ENCODE peak calls at places on chromosomes 3 and 15, in four cellular contexts. M is activated B cell treated with CpG ODN at 0.5 μM for 24 hours, V is fibroblast of the aortic adventitia, Q is cardiac muscle cell. S is an unnamed sample.

GRCh38 chr15:90035095-90035834 is 34.1 kb downstream of the ZNF710 start:
- DNase-seq in Q (no peak), M (no peak), V (peak), S (no peak)

GRCh38 chr3:151639096-151639740 is 94.5 kb upstream of the AADACL2 start:
- DNase-seq in M (no peak), V (peak), Q (no peak), S (no peak)

GRCh38 chr3:141287326-141287725 is 55.7 kb downstream of the PXYLP1 start:
- DNase-seq in M (no peak), Q (no peak), V (no peak), S (no peak)

GRCh38 chr15:97648728-97649127 is 311.8 kb upstream of the ARRDC4 start:
- DNase-seq in M (no peak), Q (no peak), V (no peak), S (no peak)

GRCh38 chr3:94303897-94304296 is 241.0 kb downstream of the NSUN3 start:
- DNase-seq in V (peak), Q (peak), M (no peak), S (no peak)

GRCh38 chr15:47715402-47715801 is 1.9 kb upstream of the SEMA6D start:
- DNase-seq in V (no peak), M (no peak), Q (no peak), S (no peak)

GRCh38 chr15:78642341-78642740 is 1.3 kb upstream of the CHRNB4 start:
- DNase-seq in V (no peak), Q (no peak), M (no peak), S (no peak)

GRCh38 chr3:17194116-17194515 is 309.4 kb downstream of the PLCL2 start:
- DNase-seq in V (no peak), Q (no peak), M (no peak), S (no peak)

GRCh38 chr3:42711491-42712343 is 9.1 kb upstream of the HHATL start:
- DNase-seq in M (peak), V (no peak), Q (no peak), S (no peak)

GRCh38 chr3:64167346-64167745 is 57.9 kb downstream of the PRICKLE2 start:
- DNase-seq in V (peak), M (no peak), Q (no peak), S (no peak)

GRCh38 chr15:73633991-73634495 is 854 bp upstream of the NPTN start:
- DNase-seq in V (peak), Q (no peak), M (no peak), S (no peak)

GRCh38 chr3:16204751-16205150 is 30.3 kb downstream of the GALNT15 start:
- DNase-seq in V (no peak), Q (no peak), M (no peak), S (no peak)

GRCh38 chr3:72628065-72628464 is 220.2 kb downstream of the SHQ1 start:
- DNase-seq in V (no peak), Q (no peak), M (no peak), S (no peak)

GRCh38 chr3:193857996-193858395 is 265.0 kb downstream of the OPA1 start:
- DNase-seq in Q (no peak), M (no peak), V (peak), S (no peak)

GRCh38 chr15:69976366-69976994 is 121.2 kb downstream of the TLE3 start:
- DNase-seq in Q (peak), V (peak), M (no peak), S (peak)

GRCh38 chr3:193914602-193915001 is 221.3 kb upstream of the HES1 start:
- DNase-seq in M (no peak), V (no peak), Q (no peak), S (no peak)

GRCh38 chr3:179081885-179082284 is 10.3 kb upstream of the ZMAT3 start:
- DNase-seq in Q (no peak), M (no peak), V (no peak), S (no peak)

GRCh38 chr3:190000187-190000860 is 120.4 kb downstream of the P3H2 start:
- DNase-seq in Q (no peak), M (no peak), V (no peak), S (no peak)

GRCh38 chr3:68428495-68428894 is 503.9 kb downstream of the TAFA4 start:
- DNase-seq in Q (no peak), V (no peak), M (no peak), S (no peak)

GRCh38 chr3:48739955-48740823 is 23.2 kb upstream of the IP6K2 start:
- DNase-seq in Q (peak), M (peak), V (peak), S (peak)

GRCh38 chr3:30795176-30795575 is 99.3 kb downstream of the GADL1 start:
- DNase-seq in Q (no peak), V (no peak), M (no peak), S (no peak)

GRCh38 chr3:53160335-53160659 is 712 bp upstream of the PRKCD start:
- DNase-seq in Q (no peak), V (no peak), M (no peak), S (no peak)

GRCh38 chr3:53159415-53160135 is 1.4 kb upstream of the PRKCD start:
- DNase-seq in V (peak), Q (no peak), M (no peak), S (peak)

GRCh38 chr3:53161820-53162671 is 1.0 kb downstream of the PRKCD start:
- DNase-seq in M (peak), V (peak), Q (peak), S (peak)

GRCh38 chr3:53161345-53161819 is 373 bp downstream of the PRKCD start:
- DNase-seq in Q (peak), M (no peak), V (no peak), S (no peak)

DNA sequence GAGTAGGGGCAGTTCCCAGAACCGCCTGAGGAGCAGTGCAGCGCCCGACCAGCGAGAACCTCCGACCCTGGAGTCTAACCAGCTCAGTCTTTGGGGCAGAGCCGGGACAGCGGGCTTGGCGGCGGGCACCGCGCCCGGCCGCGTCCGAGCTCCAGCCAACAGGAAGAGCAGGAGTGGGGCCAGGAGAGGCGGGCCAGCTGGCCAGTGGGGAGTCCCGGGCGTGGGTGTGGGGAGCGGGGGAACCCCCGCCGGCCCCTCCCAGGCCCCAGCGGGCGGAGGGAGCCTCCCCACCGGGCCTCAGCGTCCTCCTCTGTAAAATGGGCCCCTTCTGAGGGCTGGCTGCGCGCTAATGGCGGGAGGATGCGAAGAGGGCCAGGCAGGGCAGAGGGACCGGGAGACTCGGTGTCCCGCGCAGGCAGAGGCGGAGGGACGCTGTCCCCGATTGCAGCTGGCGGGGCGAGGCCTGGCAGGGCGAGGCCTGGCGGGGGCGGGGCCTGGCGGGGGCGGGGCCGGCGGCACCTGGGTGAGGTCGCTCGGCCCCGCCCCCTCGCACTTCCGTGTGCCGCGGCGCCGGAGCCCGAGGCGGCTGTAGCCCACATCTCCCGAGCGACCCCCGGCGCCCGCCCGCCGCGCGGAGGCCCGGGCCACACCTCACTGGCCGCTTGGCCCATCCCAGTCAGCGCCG is at the start of gene PRKCD:
- DNase-seq in Q (peak), M (peak), V (peak), S (peak)
- TF ChIP-seq CTCF in Q (peak), M (no peak), V (peak), S (peak)

GRCh38 chr3:24687646-24688045 is 193.0 kb upstream of the THRB start:
- DNase-seq in Q (no peak), M (no peak), V (peak), S (no peak)
- TF ChIP-seq CTCF in Q (no peak), M (no peak), V (no peak), S (no peak)

GRCh38 chr3:39184081-39184967 is 8.1 kb downstream of the XIRP1 start:
- DNase-seq in V (no peak), Q (no peak), M (no peak), S (no peak)

GRCh38 chr3:39185959-39186691 is 6.3 kb downstream of the XIRP1 start:
- DNase-seq in V (no peak), Q (no peak), M (no peak), S (no peak)

GRCh38 chr3:39183231-39184080 is 8.9 kb downstream of the XIRP1 start:
- DNase-seq in V (no peak), Q (no peak), M (no peak), S (no peak)

GRCh38 chr3:39185326-39185958 is 7.0 kb downstream of the XIRP1 start:
- DNase-seq in M (no peak), Q (no peak), V (no peak), S (no peak)

GRCh38 chr3:39184968-39185285 is 7.5 kb downstream of the XIRP1 start:
- DNase-seq in V (no peak), Q (no peak), M (no peak), S (no peak)
- TF ChIP-seq CTCF in V (no peak), Q (no peak), M (no peak), S (no peak)

DNA sequence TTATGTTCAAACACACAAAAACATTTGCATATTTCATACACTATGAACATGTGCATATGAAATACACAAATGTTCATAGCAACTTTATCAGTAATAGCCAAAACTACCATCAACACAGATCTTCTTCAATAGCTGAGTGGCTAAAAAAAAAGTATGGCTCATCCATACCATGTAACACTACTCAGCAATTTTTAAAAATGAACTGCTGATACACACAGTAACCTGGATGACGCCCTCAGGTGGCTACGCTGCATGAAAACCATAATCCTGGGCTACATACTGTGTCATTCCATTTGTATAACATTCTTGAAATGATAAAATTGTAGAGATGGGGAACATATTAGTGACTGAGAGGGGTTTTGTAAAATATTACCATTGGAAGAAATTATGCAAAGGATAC is 243.6 kb downstream of the MAGI1 start:
- DNase-seq in V (no peak), Q (no peak), M (no peak), S (no peak)
- TF ChIP-seq CTCF in V (no peak), Q (no peak), M (no peak), S (no peak)

GRCh38 chr15:67405208-67406191 is 115.4 kb upstream of the C15orf61 start:
- DNase-seq in M (no peak), Q (peak), V (peak), S (no peak)
- TF ChIP-seq CTCF in M (no peak), Q (no peak), V (no peak), S (no peak)

GRCh38 chr3:8635625-8636024 is 9.0 kb downstream of the SSUH2 start:
- DNase-seq in M (no peak), Q (no peak), V (no peak), S (no peak)
- TF ChIP-seq CTCF in M (no peak), Q (no peak), V (no peak), S (peak)

DNA sequence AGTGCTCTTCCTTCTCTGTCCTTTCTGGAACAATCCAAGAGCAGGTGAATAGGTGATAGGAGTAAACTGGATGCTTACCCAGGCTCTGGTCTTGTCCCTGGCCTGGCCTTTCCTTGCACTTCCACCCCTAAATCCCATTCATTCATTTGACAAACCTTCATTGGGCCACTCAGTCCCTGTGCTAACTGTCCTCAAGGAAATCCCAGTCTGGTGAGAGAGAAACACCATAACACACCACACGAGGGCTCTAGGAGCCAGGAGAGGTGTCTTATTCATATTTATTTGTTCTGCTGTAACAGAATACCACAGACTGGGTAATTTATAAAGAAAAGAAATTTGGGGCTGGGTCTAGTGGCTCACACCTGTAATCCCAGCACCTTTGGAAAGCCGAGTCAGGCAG is 22.8 kb downstream of the EFCC1 start:
- DNase-seq in V (no peak), Q (no peak), M (no peak), S (no peak)
- TF ChIP-seq CTCF in V (peak), Q (peak), M (no peak), S (peak)

DNA sequence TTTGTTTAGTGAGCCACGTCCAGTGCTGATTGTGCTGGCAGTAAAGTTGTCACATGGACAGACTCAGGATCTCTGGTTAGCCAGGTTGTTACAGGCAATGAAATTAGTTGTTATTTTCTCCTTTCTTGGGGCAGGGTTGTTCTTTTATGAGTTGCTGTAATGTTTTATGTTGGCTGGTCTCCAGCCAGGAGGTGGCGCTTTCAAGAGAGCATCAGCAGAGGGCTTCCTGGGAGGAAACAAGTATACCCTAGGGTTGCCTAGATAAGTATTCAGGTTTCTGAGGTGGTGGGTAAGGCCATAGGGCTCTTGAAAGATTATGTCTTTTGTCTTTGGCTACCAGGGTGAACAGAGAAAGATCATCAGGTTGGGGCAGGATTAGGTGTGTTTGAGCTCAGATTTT is 14.5 kb upstream of the CFAP20DC start:
- DNase-seq in V (no peak), M (no peak), Q (no peak), S (no peak)
- TF ChIP-seq CTCF in V (no peak), M (no peak), Q (no peak), S (no peak)

GRCh38 chr3:134880431-134880830 is 85.4 kb downstream of the EPHB1 start:
- DNase-seq in V (no peak), M (no peak), Q (no peak), S (no peak)

GRCh38 chr3:134886991-134887390 is 91.9 kb downstream of the EPHB1 start:
- DNase-seq in M (no peak), V (no peak), Q (no peak), S (no peak)

GRCh38 chr3:134883697-134884385 is 88.8 kb downstream of the EPHB1 start:
- DNase-seq in Q (no peak), M (no peak), V (peak), S (no peak)

GRCh38 chr3:134881305-134881704 is 86.2 kb downstream of the EPHB1 start:
- DNase-seq in V (no peak), M (no peak), Q (no peak), S (no peak)

GRCh38 chr3:134885877-134886621 is 91.0 kb downstream of the EPHB1 start:
- DNase-seq in V (no peak), M (no peak), Q (no peak), S (no peak)
- TF ChIP-seq CTCF in V (peak), M (no peak), Q (no peak), S (peak)

DNA sequence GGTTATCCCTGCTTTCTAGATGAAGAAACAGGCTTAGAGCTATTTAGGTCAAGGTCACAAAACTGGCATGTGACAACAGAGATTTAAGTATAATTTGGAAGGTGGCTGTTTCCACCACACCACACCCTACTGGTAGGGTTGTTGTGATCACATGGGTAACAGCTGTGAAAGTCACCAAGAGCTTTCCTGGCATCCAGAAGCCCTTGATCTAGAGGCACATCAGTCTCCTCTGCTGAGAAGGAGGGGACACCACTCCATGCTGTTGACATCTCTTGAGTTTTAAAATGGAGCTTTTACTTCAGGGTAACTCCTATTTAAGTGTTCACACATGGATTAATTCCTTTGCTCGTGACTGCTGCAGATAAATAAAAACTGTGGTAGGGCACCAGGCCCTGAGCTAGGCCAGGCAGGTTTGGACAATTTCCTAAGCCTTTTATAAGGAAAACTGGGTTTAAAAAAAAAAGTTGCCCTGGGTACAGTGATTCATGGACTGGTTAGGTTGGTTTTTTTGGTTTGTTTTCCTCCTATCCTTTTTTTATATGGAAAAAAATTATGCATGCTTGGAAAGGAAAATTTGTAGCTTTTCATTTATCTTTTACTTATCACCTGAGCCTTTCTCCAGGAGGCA is 7.5 kb downstream of the EXOSC7 start:
- DNase-seq in M (no peak), Q (peak), V (no peak), S (no peak)
- TF ChIP-seq CTCF in M (no peak), Q (no peak), V (no peak), S (no peak)